ENCODE peak calls at places on chromosomes 4 and X, in six cellular contexts. Y, J, H, W, Q and O are unnamed samples.

GRCh38 chr4:185552254-185552653 is 16.9 kb upstream of the PDLIM3 start:
- DNase-seq in Y (no peak), J (no peak), H (no peak), W (no peak), Q (no peak), O (no peak)

GRCh38 chrX:42090395-42090794 is 167.0 kb upstream of the CASK start:
- DNase-seq in Y (no peak), J (no peak), H (no peak), W (no peak), Q (no peak), O (no peak)

GRCh38 chr4:115234405-115235093 is 121.1 kb upstream of the NDST4 start:
- DNase-seq in Y (peak), J (no peak), H (peak), W (no peak), Q (peak), O (no peak)

GRCh38 chrX:101759000-101759399 is 99.3 kb upstream of the ARMCX2 start:
- DNase-seq in Y (peak), J (peak), H (peak), W (peak), Q (peak), O (peak)

GRCh38 chrX:131734621-131735020 is 190.7 kb downstream of the OR13H1 start:
- DNase-seq in Y (no peak), J (no peak), H (no peak), W (peak), Q (no peak), O (no peak)

GRCh38 chr4:157824006-157824405 is 348.8 kb downstream of the GASK1B start:
- DNase-seq in Y (no peak), J (no peak), H (no peak), W (no peak), Q (peak), O (no peak)

GRCh38 chrX:154411981-154412340 is 622 bp downstream of the TAFAZZIN start:
- DNase-seq in Y (peak), J (no peak), H (peak), W (peak), Q (no peak), O (no peak)

GRCh38 chrX:96538104-96538725 is 146.4 kb upstream of the DIAPH2 start:
- DNase-seq in Y (no peak), J (no peak), H (no peak), W (no peak), Q (peak), O (no peak)

GRCh38 chrX:146355440-146355839 is 454.1 kb upstream of the CXorf51B start:
- DNase-seq in Y (no peak), J (no peak), H (no peak), W (no peak), Q (no peak), O (no peak)

GRCh38 chrX:115378471-115378870 is 89.0 kb downstream of the LUZP4 start:
- DNase-seq in Y (no peak), J (no peak), H (no peak), W (peak), Q (no peak), O (no peak)

GRCh38 chrX:53280703-53281320 is 572 bp downstream of the IQSEC2 start:
- DNase-seq in Y (peak), J (no peak), H (no peak), W (peak), Q (peak), O (no peak)

GRCh38 chrX:103107836-103108235 is 14.9 kb upstream of the NXF3 start:
- DNase-seq in Y (no peak), J (no peak), H (no peak), W (no peak), Q (no peak), O (no peak)

GRCh38 chr4:128536746-128537145 is 249.1 kb upstream of the PGRMC2 start:
- DNase-seq in Y (no peak), J (no peak), H (no peak), W (no peak), Q (no peak), O (no peak)

GRCh38 chr4:74758521-74758920 is 35.8 kb downstream of the BTC start:
- DNase-seq in Y (no peak), J (no peak), H (no peak), W (no peak), Q (no peak), O (no peak)

GRCh38 chr4:103074598-103075434 is 1.7 kb downstream of the SLC9B2 start:
- DNase-seq in Y (peak), J (no peak), H (no peak), W (peak), Q (no peak), O (no peak)

GRCh38 chrX:6778547-6779231 is 243.8 kb upstream of the VCX3A start:
- DNase-seq in Y (no peak), J (no peak), H (peak), W (no peak), Q (no peak), O (no peak)

GRCh38 chr4:141046255-141046654 is 87.0 kb downstream of the RNF150 start:
- DNase-seq in Y (peak), J (no peak), H (no peak), W (peak), Q (no peak), O (no peak)

GRCh38 chrX:826448-826847 is 195.9 kb downstream of the SHOX start:
- DNase-seq in Y (no peak), J (no peak), H (no peak), W (no peak), Q (no peak), O (no peak)

GRCh38 chrX:150371877-150372276 is 8.8 kb downstream of the MAMLD1 start:
- DNase-seq in Y (no peak), J (no peak), H (no peak), W (no peak), Q (no peak), O (no peak)

GRCh38 chrX:38052096-38052495 is 45.7 kb downstream of the SYTL5 start:
- DNase-seq in Y (peak), J (no peak), H (no peak), W (peak), Q (peak), O (no peak)

GRCh38 chr4:7942019-7942556 is 2.4 kb upstream of the AFAP1 start:
- DNase-seq in Y (no peak), J (no peak), H (no peak), W (no peak), Q (no peak), O (no peak)
- H2AK5ac ChIP-seq in Y (peak), J (no peak), H (no peak), W (peak), Q (peak), O (peak)

GRCh38 chr4:173287486-173287885 is 46.7 kb downstream of the HMGB2 start:
- DNase-seq in Y (no peak), J (no peak), H (no peak), W (no peak), Q (no peak), O (no peak)

GRCh38 chr4:173288698-173289350 is 45.3 kb downstream of the HMGB2 start:
- DNase-seq in Y (peak), J (no peak), H (no peak), W (no peak), Q (no peak), O (no peak)

GRCh38 chr4:173288296-173288695 is 45.9 kb downstream of the HMGB2 start:
- DNase-seq in Y (peak), J (peak), H (peak), W (peak), Q (peak), O (peak)

GRCh38 chr4:173293663-173294062 is 40.5 kb downstream of the HMGB2 start:
- DNase-seq in Y (no peak), J (no peak), H (no peak), W (no peak), Q (no peak), O (no peak)

DNA sequence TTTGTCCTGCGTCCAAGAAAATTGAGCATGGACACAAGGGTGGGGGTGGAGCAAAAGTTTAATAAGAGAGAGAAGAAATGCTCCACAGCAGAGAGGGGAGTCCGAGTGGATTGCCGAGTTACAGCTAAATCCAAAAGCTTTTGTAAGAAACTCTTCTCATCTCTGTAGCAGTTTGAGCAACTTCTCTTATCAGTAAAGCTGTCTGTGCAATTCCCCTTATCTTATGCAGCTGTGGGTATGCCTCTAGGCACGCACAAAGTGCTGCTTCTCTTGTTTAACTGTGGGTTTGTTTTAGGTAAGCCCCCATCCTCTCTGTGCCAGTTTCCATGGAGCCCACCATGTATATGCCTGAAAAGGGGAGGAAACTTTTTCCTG is 44.8 kb downstream of the HMGB2 start:
- DNase-seq in Y (peak), J (no peak), H (no peak), W (peak), Q (peak), O (no peak)
- H2AFZ ChIP-seq in Y (no peak), J (no peak), H (no peak), W (no peak), Q (no peak), O (no peak)

DNA sequence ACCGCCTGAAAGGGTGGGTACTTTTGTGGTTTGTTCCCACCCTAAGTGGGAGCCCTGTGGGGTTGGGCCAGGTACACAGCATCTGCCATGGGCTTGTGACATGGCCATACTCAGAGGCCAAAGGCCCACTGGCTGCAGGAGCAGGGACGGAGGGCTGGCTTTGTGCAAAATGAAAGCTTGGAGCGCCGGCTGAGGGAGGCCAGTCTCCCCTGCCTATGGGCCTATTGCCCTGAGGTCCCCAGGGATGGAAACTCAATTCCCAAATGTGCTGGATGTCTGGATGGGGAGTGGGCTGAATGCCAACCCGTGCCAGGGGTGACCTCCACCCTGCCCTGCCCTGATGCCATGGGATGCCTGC is 10.8 kb downstream of the ADRA2C start:
- DNase-seq in Y (no peak), J (no peak), H (no peak), W (no peak), Q (no peak), O (no peak)
- H2AK5ac ChIP-seq in Y (no peak), J (no peak), H (no peak), W (no peak), Q (no peak), O (peak)

DNA sequence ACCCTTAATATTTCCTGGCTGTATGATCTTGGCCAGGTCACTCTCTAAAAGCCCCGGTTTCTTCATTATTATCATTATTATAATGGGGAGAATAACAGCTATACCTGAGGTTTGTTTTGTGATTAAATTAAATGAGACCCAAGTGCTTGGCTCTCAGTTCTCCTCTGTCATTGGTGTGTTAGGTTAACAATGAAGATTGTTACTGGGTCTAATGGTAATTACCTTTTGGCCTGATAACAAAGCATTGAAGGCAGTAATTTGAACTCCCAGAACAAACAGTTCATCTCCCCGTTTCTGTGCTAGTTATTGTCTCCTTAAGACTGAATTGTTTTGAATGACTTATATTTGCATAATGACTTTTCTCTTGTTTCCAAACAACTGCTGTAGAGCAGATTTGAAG is 6.8 kb upstream of the ANAPC4 start:
- DNase-seq in Y (no peak), J (no peak), H (no peak), W (no peak), Q (no peak), O (no peak)
- H2AFZ ChIP-seq in Y (no peak), J (no peak), H (no peak), W (no peak), Q (no peak), O (no peak)

GRCh38 chr4:139154134-139154421 is 22.9 kb downstream of the ELF2 start:
- DNase-seq in Y (no peak), J (no peak), H (no peak), W (no peak), Q (no peak), O (no peak)

GRCh38 chr4:139154538-139154937 is 22.5 kb downstream of the ELF2 start:
- DNase-seq in Y (no peak), J (no peak), H (peak), W (no peak), Q (no peak), O (no peak)

GRCh38 chr4:139152249-139152648 is 24.8 kb downstream of the ELF2 start:
- DNase-seq in Y (no peak), J (no peak), H (no peak), W (no peak), Q (no peak), O (no peak)

GRCh38 chr4:139153411-139154133 is 23.4 kb downstream of the ELF2 start:
- DNase-seq in Y (no peak), J (no peak), H (no peak), W (peak), Q (peak), O (no peak)

DNA sequence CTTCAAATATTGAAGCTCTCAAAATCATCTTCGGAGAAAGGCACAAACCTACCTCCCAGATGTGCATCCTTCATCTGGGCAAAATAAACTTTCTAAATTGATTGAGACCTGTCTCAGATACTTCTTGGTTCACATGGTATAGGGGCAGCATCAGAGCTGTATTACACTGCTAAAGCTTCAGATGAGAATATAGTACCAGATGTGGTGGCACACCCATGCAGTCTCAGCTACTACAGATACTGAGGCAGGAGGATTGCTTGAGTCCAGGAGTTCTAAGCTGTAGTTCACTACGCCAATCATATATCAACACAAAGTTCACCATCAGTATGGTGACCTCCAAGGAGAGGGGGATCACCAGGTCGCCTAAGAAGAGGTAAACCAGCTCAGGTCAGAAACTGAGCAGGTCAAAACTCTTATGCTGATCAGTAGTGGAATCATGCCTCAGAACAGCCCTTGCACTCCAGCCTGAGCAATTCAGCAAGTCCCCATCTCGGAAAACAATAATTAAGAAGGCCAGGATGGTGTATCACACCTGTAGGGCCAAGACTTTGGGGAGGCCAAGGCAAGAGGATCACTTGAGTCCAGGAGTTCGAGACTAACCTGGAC is 22.0 kb downstream of the ELF2 start:
- DNase-seq in Y (no peak), J (no peak), H (no peak), W (no peak), Q (no peak), O (no peak)
- H2AK5ac ChIP-seq in Y (no peak), J (peak), H (peak), W (no peak), Q (peak), O (no peak)

GRCh38 chrX:15465347-15465746 is 27.8 kb downstream of the PIR start:
- DNase-seq in Y (no peak), J (no peak), H (no peak), W (peak), Q (no peak), O (no peak)

GRCh38 chrX:15468036-15468435 is 25.1 kb downstream of the PIR start:
- DNase-seq in Y (peak), J (no peak), H (no peak), W (peak), Q (peak), O (no peak)

GRCh38 chrX:15464704-15465103 is 28.4 kb downstream of the PIR start:
- DNase-seq in Y (no peak), J (no peak), H (no peak), W (peak), Q (no peak), O (no peak)

GRCh38 chrX:15469613-15470012 is 23.5 kb downstream of the PIR start:
- DNase-seq in Y (no peak), J (no peak), H (no peak), W (no peak), Q (no peak), O (no peak)

DNA sequence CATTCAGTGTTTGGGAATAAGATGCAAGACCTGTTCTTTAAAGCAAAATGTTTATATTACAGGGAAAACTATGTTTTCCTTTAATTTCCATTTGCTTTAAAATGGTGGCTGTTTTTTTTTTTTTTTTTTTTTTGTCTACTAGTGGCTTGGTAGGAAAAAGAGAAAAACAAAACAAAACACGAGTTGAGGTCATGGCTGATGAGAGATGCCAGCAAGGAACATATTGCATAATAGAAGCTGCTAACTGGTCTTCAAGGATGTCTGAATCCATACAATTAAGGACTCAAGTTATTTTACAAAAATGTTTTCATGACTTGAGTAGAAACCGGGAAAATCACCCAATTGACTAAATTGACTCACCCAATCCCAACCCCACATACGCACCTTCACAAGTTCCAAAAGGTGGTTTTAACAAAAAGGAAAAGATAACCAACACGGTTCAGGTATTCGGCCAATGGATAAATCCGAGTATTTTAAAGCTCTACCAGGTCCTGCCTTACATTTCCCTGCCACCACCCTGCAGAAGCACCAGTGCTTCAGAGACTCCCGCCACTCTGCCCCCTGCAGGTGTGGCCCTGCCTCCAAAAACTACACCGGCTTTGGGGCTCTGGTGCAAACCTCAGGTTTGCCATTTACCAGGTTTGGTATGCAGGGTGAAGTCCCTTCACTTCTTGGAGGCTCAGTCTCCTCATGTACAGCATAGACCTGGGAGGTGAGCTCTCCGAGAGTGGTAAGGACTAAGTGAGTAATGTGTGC is 27.1 kb downstream of the PIR start:
- DNase-seq in Y (peak), J (no peak), H (peak), W (peak), Q (no peak), O (no peak)
- H2AFZ ChIP-seq in Y (no peak), J (no peak), H (no peak), W (no peak), Q (no peak), O (no peak)